ENCODE peak calls at places on chromosomes 3 and 15, in ten cellular contexts. Q is RWPE2; T is brain microvascular endothelial cell; Y is HAP-1; B is bronchial epithelial cell; V is tibial nerve; O is naive thymus-derived CD4-positive, alpha-beta T cell; H is CD8-positive, alpha-beta memory T cell; N is endodermal cell; C is effector memory CD4-positive, alpha-beta T cell. K is an unnamed sample.

GRCh38 chr15:60134609-60135008 is 130.5 kb downstream of the FOXB1 start:
- DNase-seq in T (no peak), C (no peak), Q (no peak), N (no peak), Y (no peak), V (no peak), O (no peak), B (peak; percentile 16), H (no peak), K (no peak)

GRCh38 chr3:72448858-72449257 is 399.4 kb downstream of the SHQ1 start:
- DNase-seq in O (no peak), B (peak; percentile 44), H (no peak), Y (no peak), Q (no peak), N (no peak), T (no peak), C (no peak), V (no peak), K (no peak)

GRCh38 chr3:41601404-41601987 is 360.4 kb downstream of the ULK4 start:
- DNase-seq in H (no peak), Q (no peak), T (peak; percentile 6), V (no peak), C (no peak), O (no peak), Y (no peak), N (no peak), B (no peak), K (no peak)

GRCh38 chr3:31227152-31227581 is 305.6 kb upstream of the STT3B start:
- DNase-seq in O (peak; percentile 38), B (no peak), Y (no peak), V (no peak), Q (no peak), H (peak; percentile 50), C (no peak), T (no peak), N (no peak), K (no peak)

GRCh38 chr3:18444597-18445420 is 19.7 kb upstream of the SATB1 start:
- DNase-seq in H (peak; percentile 92), N (peak; percentile 87), B (no peak), V (peak; percentile 27), T (no peak), Y (peak; percentile 77), Q (no peak), O (peak; percentile 91), C (peak; percentile 62), K (no peak)

GRCh38 chr3:195139876-195140240 is 131.1 kb downstream of the XXYLT1 start:
- DNase-seq in B (peak; percentile 77), N (no peak), H (no peak), Y (no peak), T (peak; percentile 64), Q (no peak), V (no peak), C (no peak), O (no peak), K (no peak)

GRCh38 chr3:14803101-14803980 is 15.4 kb upstream of the FGD5 start:
- DNase-seq in Y (no peak), H (no peak), O (no peak), N (peak; percentile 69), T (peak; percentile 5), C (no peak), Q (no peak), B (no peak), V (no peak), K (no peak)

GRCh38 chr3:25592510-25592968 is 72.2 kb downstream of the TOP2B start:
- DNase-seq in Y (peak; percentile 34), B (peak; percentile 76), C (no peak), O (no peak), H (no peak), V (peak; percentile 34), N (peak; percentile 75), Q (no peak), T (peak; percentile 90), K (peak; percentile 23)

GRCh38 chr3:183837390-183837789 is 12.0 kb upstream of the MAP6D1 start:
- DNase-seq in N (no peak), Q (no peak), C (no peak), H (no peak), T (no peak), Y (no peak), B (no peak), V (no peak), O (no peak), K (no peak)

GRCh38 chr15:31463521-31464102 is 137.0 kb downstream of the KLF13 start:
- DNase-seq in H (no peak), C (no peak), Y (no peak), B (no peak), N (peak; percentile 20), Q (no peak), O (no peak), T (no peak), V (no peak), K (no peak)

GRCh38 chr3:142601713-142602112 is 5.5 kb downstream of the PLS1 start:
- DNase-seq in Y (no peak), H (no peak), V (no peak), T (no peak), B (no peak), C (no peak), Q (no peak), O (no peak), N (no peak), K (no peak)

DNA sequence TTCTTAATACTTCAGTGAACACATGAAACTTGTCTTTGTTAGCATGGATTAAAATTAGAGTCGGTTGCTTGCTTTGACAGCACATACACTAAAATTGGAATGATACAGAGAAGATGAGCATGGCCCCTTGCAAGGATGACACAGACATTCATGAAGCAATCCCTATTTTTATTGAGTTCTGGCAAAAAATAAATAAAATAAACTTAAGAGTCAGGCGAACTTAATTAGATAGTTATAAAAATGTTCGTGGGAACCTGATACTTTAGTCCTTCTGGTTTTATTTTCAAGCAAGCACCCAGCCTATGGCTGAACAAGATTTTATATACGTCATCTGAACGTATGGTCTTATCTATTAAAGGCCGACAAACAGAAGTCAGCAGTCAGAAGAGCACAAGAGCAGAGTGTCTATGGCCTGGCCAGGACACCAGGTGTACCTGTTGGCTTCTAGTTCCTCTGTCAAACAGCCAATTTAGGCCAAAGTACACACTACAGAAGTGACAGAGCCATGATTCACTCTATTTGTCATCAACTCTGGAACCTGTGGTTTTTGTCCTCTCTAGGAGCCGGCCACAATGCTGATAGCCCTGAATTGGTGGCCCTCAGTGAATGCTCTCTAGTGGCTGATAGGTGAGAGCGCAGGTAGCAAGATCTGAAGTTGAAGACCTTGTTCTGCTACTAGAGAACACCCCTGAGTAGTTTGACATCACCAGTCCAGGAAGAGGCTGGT is 64.3 kb downstream of the LEO1 start:
- DNase-seq in H (no peak), B (peak; percentile 87), T (peak; percentile 58), V (no peak), Q (no peak), N (peak; percentile 66), C (no peak), Y (no peak), O (no peak), K (peak; percentile 44)
- H3K36me3 ChIP-seq in H (peaks cover 25% of the 10 kb centered on the region), B (peaks cover 16% of the 10 kb centered on the region), T (peaks cover 37% of the 10 kb centered on the region), V (peaks cover 5% of the 10 kb centered on the region), Q (peaks cover 94% of the 10 kb centered on the region), N (peaks cover 54% of the 10 kb centered on the region), C (peaks cover 48% of the 10 kb centered on the region), Y (peaks cover 15% of the 10 kb centered on the region), O (peaks cover 14% of the 10 kb centered on the region), K (no peaks in the 10 kb centered on the region)

GRCh38 chr15:43799209-43799944 is 643 bp downstream of the SERINC4 start:
- DNase-seq in Y (no peak), O (no peak), C (no peak), H (no peak), V (no peak), N (peak; percentile 61), Q (no peak), B (no peak), T (no peak), K (no peak)
- H3K36me3 ChIP-seq in Y (peaks cover 61% of the 10 kb centered on the region), O (peaks cover 9% of the 10 kb centered on the region), C (peaks cover 49% of the 10 kb centered on the region), H (peaks cover 34% of the 10 kb centered on the region), V (peaks cover 12% of the 10 kb centered on the region), N (peaks cover 62% of the 10 kb centered on the region), Q (peaks cover 78% of the 10 kb centered on the region), B (peaks cover 21% of the 10 kb centered on the region), T (peaks cover 69% of the 10 kb centered on the region), K (peaks cover 11% of the 10 kb centered on the region)

GRCh38 chr15:64133619-64134018 is 17.9 kb upstream of the SNX22 start:
- DNase-seq in O (no peak), B (no peak), C (no peak), T (no peak), N (no peak), H (no peak), Q (no peak), Y (no peak), V (no peak), K (no peak)

GRCh38 chr15:64134322-64134829 is 17.2 kb upstream of the SNX22 start:
- DNase-seq in T (no peak), N (no peak), O (no peak), C (no peak), V (no peak), Y (no peak), B (no peak), Q (peak; percentile 81), H (no peak), K (no peak)

GRCh38 chr15:64132217-64132616 is 19.3 kb upstream of the SNX22 start:
- DNase-seq in V (no peak), C (no peak), H (no peak), B (no peak), N (no peak), Q (no peak), O (no peak), T (no peak), Y (no peak), K (no peak)

GRCh38 chr15:64130159-64130558 is 21.4 kb upstream of the SNX22 start:
- DNase-seq in O (no peak), Q (no peak), T (no peak), V (no peak), N (no peak), H (no peak), B (no peak), Y (no peak), C (no peak), K (no peak)

DNA sequence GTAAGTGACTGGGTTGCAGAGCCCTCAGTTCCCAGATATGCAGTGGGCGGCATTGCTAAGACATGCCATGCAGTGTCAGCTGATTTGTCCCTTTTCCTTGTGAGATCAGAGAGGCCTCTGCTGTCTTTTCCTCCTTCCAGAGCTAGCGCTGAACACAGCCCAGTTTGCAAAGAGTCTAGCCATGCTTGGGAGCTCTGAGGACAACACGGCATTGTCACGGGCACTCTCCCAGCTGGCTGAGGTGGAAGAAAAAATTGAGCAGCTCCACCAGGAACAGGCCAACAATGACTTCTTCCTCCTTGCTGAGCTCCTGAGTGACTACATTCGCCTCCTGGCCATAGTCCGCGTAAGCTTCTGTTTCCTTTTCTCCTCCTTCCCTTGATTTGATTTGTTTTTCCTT is 20.0 kb upstream of the SNX22 start:
- DNase-seq in O (no peak), C (no peak), B (no peak), Q (no peak), V (no peak), Y (no peak), T (no peak), N (no peak), H (no peak), K (no peak)
- H3K36me3 ChIP-seq in O (peaks cover 48% of the 10 kb centered on the region), C (peaks cover 87% of the 10 kb centered on the region), B (peaks cover 24% of the 10 kb centered on the region), Q (peaks cover 99% of the 10 kb centered on the region), V (peaks cover 47% of the 10 kb centered on the region), Y (peaks cover 96% of the 10 kb centered on the region), T (peaks cover 92% of the 10 kb centered on the region), N (peaks cover 55% of the 10 kb centered on the region), H (peaks cover 79% of the 10 kb centered on the region), K (peaks cover 2% of the 10 kb centered on the region)

DNA sequence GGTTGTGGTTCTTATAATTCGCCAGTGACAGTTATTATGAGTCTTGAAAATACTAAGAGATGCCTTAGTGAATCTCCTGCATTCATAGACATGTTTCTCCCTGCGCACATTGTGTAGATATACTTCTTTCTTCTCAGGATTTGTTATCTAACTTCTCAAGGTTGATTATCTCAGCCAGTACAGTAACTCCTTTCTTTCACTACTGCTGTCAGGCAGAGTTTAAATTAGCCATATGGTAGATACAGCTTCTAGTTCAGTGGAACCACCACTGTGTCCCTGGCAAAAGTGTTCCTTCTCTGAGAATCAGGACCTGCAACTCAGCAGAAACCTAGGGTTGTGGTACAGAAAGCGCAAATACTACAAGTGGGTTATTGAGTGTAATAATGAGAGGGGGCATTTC is 175.0 kb upstream of the SGO1 start:
- DNase-seq in V (no peak), O (no peak), Y (no peak), H (no peak), N (no peak), B (no peak), Q (no peak), C (no peak), T (no peak), K (no peak)
- H3K36me3 ChIP-seq in V (no peaks in the 10 kb centered on the region), O (no peaks in the 10 kb centered on the region), Y (no peaks in the 10 kb centered on the region), H (no peaks in the 10 kb centered on the region), N (no peaks in the 10 kb centered on the region), B (no peaks in the 10 kb centered on the region), Q (no peaks in the 10 kb centered on the region), C (no peaks in the 10 kb centered on the region), T (no peaks in the 10 kb centered on the region), K (no peaks in the 10 kb centered on the region)